ENCODE peak calls at places on chromosomes 7 and 10, in seven cellular contexts. C, N, R, J, E, O and I are unnamed samples.
A peak's percentile ranks its signal among the peaks of the same experiment; 100 is the strongest.

GRCh38 chr10:44069573-44069972 is 315.3 kb downstream of the CXCL12 start:
- DNase-seq in C (no peak), N (no peak), R (peak; percentile 11), J (no peak), E (no peak), O (peak; percentile 96), I (no peak)

GRCh38 chr7:74569501-74570075 is 87.9 kb upstream of the GTF2I start:
- DNase-seq in C (no peak), N (no peak), R (no peak), J (no peak), E (no peak), O (no peak), I (no peak)

GRCh38 chr10:132366499-132366898 is 30.5 kb upstream of the PWWP2B start:
- DNase-seq in C (no peak), N (no peak), R (no peak), J (no peak), E (no peak), O (no peak), I (no peak)

GRCh38 chr7:115135111-115135510 is 213.2 kb downstream of the MDFIC start:
- DNase-seq in C (no peak), N (no peak), R (no peak), J (no peak), E (peak; percentile 7), O (no peak), I (no peak)

GRCh38 chr7:130433336-130433735 is 7.5 kb downstream of the CEP41 start:
- DNase-seq in C (no peak), N (no peak), R (no peak), J (no peak), E (no peak), O (no peak), I (no peak)

GRCh38 chr7:30920584-30921539 is 9.2 kb downstream of the AQP1 start:
- DNase-seq in C (peak; percentile 33), N (peak; percentile 9), R (no peak), J (no peak), E (peak; percentile 37), O (peak; percentile 59), I (peak; percentile 43)

GRCh38 chr7:44367475-44368030 is 42.2 kb upstream of the CAMK2B start:
- DNase-seq in C (no peak), N (no peak), R (no peak), J (no peak), E (no peak), O (no peak), I (no peak)

GRCh38 chr7:28879105-28879504 is 79.0 kb downstream of the TRIL start:
- DNase-seq in C (no peak), N (no peak), R (no peak), J (no peak), E (no peak), O (no peak), I (no peak)

GRCh38 chr10:82922755-82923154 is 1047.8 kb downstream of the NRG3 start:
- DNase-seq in C (no peak), N (no peak), R (no peak), J (no peak), E (no peak), O (no peak), I (no peak)

GRCh38 chr7:43869898-43870240 is 552 bp upstream of the MRPS24 start:
- DNase-seq in C (no peak), N (peak; percentile 26), R (no peak), J (no peak), E (peak; percentile 95), O (peak; percentile 84), I (peak; percentile 52)

GRCh38 chr7:123705217-123705901 is 43.4 kb downstream of the WASL start:
- DNase-seq in C (no peak), N (no peak), R (no peak), J (no peak), E (no peak), O (no peak), I (no peak)

GRCh38 chr10:5575482-5576153 is 50.9 kb downstream of the CALML3 start:
- DNase-seq in C (peak; percentile 62), N (no peak), R (no peak), J (no peak), E (peak; percentile 49), O (peak; percentile 60), I (no peak)

GRCh38 chr10:133141144-133141962 is 18.7 kb upstream of the KNDC1 start:
- DNase-seq in C (no peak), N (no peak), R (no peak), J (no peak), E (no peak), O (no peak), I (no peak)

GRCh38 chr7:121076350-121077164 is 88.0 kb downstream of the CPED1 start:
- DNase-seq in C (peak; percentile 62), N (no peak), R (no peak), J (no peak), E (peak; percentile 94), O (peak; percentile 56), I (no peak)

GRCh38 chr10:43073721-43074120 is 3.1 kb upstream of the RET start:
- DNase-seq in C (no peak), N (no peak), R (no peak), J (no peak), E (no peak), O (no peak), I (no peak)

GRCh38 chr7:117186631-117187030 is 136.2 kb downstream of the WNT2 start:
- DNase-seq in C (no peak), N (no peak), R (no peak), J (no peak), E (no peak), O (no peak), I (no peak)

GRCh38 chr7:75613351-75613750 is 121.2 kb downstream of the SPDYE5 start:
- DNase-seq in C (no peak), N (no peak), R (no peak), J (no peak), E (no peak), O (no peak), I (no peak)

GRCh38 chr10:89503633-89504345 is 31.6 kb downstream of the SLC16A12 start:
- DNase-seq in C (no peak), N (no peak), R (no peak), J (no peak), E (peak; percentile 85), O (peak; percentile 71), I (no peak)

GRCh38 chr7:70793767-70794166 is 338.2 kb upstream of the GALNT17 start:
- DNase-seq in C (no peak), N (no peak), R (no peak), J (no peak), E (no peak), O (no peak), I (no peak)

GRCh38 chr7:1295776-1296726 is 63.4 kb downstream of the UNCX start:
- DNase-seq in C (no peak), N (no peak), R (no peak), J (no peak), E (no peak), O (no peak), I (no peak)

GRCh38 chr7:135772639-135773019 is 24.0 kb upstream of the FAM180A start:
- DNase-seq in C (no peak), N (no peak), R (no peak), J (no peak), E (peak; percentile 21), O (peak; percentile 17), I (no peak)

GRCh38 chr10:22427101-22427500 is 81.8 kb downstream of the SPAG6 start:
- DNase-seq in C (peak; percentile 27), N (no peak), R (no peak), J (no peak), E (no peak), O (peak; percentile 24), I (no peak)

GRCh38 chr10:22429146-22429545 is 83.8 kb downstream of the SPAG6 start:
- DNase-seq in C (peak; percentile 72), N (no peak), R (no peak), J (no peak), E (peak; percentile 35), O (no peak), I (no peak)

GRCh38 chr10:22426653-22427052 is 81.4 kb downstream of the SPAG6 start:
- DNase-seq in C (no peak), N (no peak), R (no peak), J (no peak), E (no peak), O (no peak), I (no peak)

GRCh38 chr10:22429981-22430421 is 84.7 kb downstream of the SPAG6 start:
- DNase-seq in C (no peak), N (no peak), R (no peak), J (no peak), E (no peak), O (no peak), I (no peak)

GRCh38 chr10:22427890-22428571 is 82.7 kb downstream of the SPAG6 start:
- DNase-seq in C (peak; percentile 47), N (no peak), R (no peak), J (peak; percentile 91), E (peak; percentile 72), O (peak; percentile 84), I (no peak)
- H3K4me3 ChIP-seq in C (no peak overlapping the region), N (no peak overlapping the region), R (no peak overlapping the region), J (no peak overlapping the region), E (no peak overlapping the region), O (no peak overlapping the region), I (no peak overlapping the region)

DNA sequence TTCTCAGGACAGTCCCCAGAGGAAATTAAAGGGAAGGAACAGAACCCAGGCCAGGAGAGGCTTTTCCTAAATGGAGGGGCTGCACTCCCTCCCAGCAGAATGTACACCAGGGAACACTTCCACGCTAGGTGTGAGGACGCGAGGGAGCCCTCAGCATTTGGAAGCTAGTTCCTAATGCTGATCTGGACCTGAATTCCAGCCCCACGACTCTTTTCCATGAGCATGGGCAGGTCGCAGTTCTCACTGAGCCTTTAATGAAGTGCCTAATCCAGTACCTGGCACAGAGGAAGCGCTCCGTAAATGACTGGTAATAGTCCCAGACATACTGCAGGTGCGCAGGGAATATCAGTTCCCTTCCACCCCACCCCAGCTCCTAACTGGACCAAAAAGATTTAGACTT is 1.1 kb downstream of the ALOX5 start:
- DNase-seq in C (no peak), N (no peak), R (peak; percentile 65), J (no peak), E (no peak), O (no peak), I (no peak)
- H3K4me3 ChIP-seq in C (no peak overlapping the region), N (no peak overlapping the region), R (peak overlapping the region; percentile 93), J (no peak overlapping the region), E (no peak overlapping the region), O (no peak overlapping the region), I (no peak overlapping the region)

GRCh38 chr10:75648854-75649253 is 217.4 kb downstream of the LRMDA start:
- DNase-seq in C (no peak), N (no peak), R (no peak), J (no peak), E (no peak), O (no peak), I (no peak)
- H3K4me3 ChIP-seq in C (no peak overlapping the region), N (no peak overlapping the region), R (no peak overlapping the region), J (no peak overlapping the region), E (no peak overlapping the region), O (no peak overlapping the region), I (no peak overlapping the region)

DNA sequence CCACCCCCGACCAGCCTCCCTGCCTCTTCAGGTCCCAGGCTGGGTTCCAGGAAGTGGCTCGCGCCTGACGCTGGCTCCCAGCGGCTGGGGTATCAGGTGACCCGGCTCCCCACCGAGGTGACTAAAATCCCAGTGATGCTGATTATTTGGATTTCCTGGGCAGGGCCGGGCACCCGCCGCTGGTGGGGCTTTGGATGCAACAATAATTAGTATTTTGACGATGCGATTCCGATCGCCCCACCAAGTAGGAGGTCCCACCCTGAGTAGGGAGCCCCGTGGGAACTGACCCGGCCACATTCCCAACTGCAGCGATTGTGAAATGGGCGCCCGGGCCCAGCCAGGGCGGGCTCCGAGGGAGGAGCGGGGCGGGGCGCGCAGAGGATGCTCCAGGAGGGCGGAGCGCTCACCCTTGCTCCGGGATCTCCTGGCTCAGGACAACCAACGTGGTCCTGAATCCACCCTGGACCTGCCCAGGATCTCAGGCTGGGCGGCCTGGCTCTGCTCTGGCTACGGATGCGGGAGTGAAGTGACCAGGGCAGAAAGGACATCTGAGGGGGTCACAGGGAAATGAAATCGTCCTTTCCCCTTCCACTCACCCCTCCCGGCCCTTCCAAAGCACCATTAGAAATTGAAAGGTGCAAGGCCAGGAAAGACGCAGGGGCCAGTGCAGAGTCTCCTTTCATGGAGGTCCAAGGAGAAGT is 32.6 kb downstream of the DUSP5 start:
- DNase-seq in C (peak; percentile 42), N (no peak), R (no peak), J (no peak), E (peak; percentile 79), O (peak; percentile 84), I (no peak)
- H3K4me3 ChIP-seq in C (peak overlapping the region; percentile 10), N (no peak overlapping the region), R (no peak overlapping the region), J (no peak overlapping the region), E (peak overlapping the region; percentile 44), O (peak overlapping the region; percentile 5), I (peak overlapping the region; percentile 30)